ENCODE peak calls at places on chromosomes 7 and 10, in seven cellular contexts. N is GM12892, S is H1, G is HepG2, K is SK-N-SH, Z is K562, O is GM12878. A is an unnamed sample.

GRCh38 chr10:71396084-71396713 is 521 bp upstream of the CDH23 start:
- DNase-seq in N (no peak), K (peak), O (no peak), S (peak), Z (peak), G (no peak), A (peak)

GRCh38 chr7:112147752-112148435 is 58.3 kb downstream of the DOCK4 start:
- DNase-seq in G (no peak), N (no peak), S (no peak), K (peak), O (no peak), Z (no peak), A (no peak)

GRCh38 chr7:82323806-82324205 is 119.8 kb downstream of the CACNA2D1 start:
- DNase-seq in S (no peak), O (no peak), N (no peak), G (no peak), K (no peak), Z (no peak), A (no peak)

GRCh38 chr10:69086131-69086530 is 1.8 kb upstream of the SRGN start:
- DNase-seq in S (no peak), G (no peak), K (no peak), Z (no peak), N (no peak), O (no peak), A (no peak)

GRCh38 chr10:29266641-29267040 is 22.2 kb upstream of the LYZL1 start:
- DNase-seq in O (no peak), N (no peak), K (peak), S (peak), G (no peak), Z (no peak), A (no peak)

GRCh38 chr10:112960151-112960681 is 10.2 kb downstream of the TCF7L2 start:
- DNase-seq in S (no peak), N (no peak), Z (no peak), G (no peak), K (no peak), O (no peak), A (no peak)

GRCh38 chr10:11303671-11304170 is 286.0 kb downstream of the CELF2 start:
- DNase-seq in K (no peak), N (no peak), S (no peak), Z (no peak), O (no peak), G (no peak), A (no peak)

GRCh38 chr7:151693140-151693539 is 173.4 kb upstream of the RHEB start:
- DNase-seq in G (no peak), O (no peak), S (no peak), K (no peak), Z (no peak), N (no peak), A (no peak)

GRCh38 chr10:123139521-123140163 is 3.9 kb downstream of the HMX3 start:
- DNase-seq in K (no peak), N (no peak), G (peak), O (no peak), Z (peak), S (peak), A (no peak)

GRCh38 chr7:134919240-134919641 is 67.1 kb upstream of the AGBL3 start:
- DNase-seq in S (no peak), K (no peak), Z (no peak), N (no peak), O (no peak), G (no peak), A (no peak)

GRCh38 chr10:1202343-1202742 is 146.2 kb downstream of the WDR37 start:
- DNase-seq in O (no peak), G (no peak), Z (no peak), K (no peak), N (no peak), S (no peak), A (no peak)

GRCh38 chr7:140197938-140198337 is 21.2 kb upstream of the KDM7A start:
- DNase-seq in G (no peak), N (no peak), K (no peak), Z (no peak), O (no peak), S (no peak), A (no peak)

GRCh38 chr10:73785721-73786511 is 510 bp downstream of the ZSWIM8 start:
- DNase-seq in S (peak), Z (peak), G (no peak), O (no peak), K (peak), N (no peak), A (no peak)

GRCh38 chr10:126913316-126913715 is 8.1 kb downstream of the DOCK1 start:
- DNase-seq in Z (no peak), K (no peak), O (no peak), G (no peak), S (no peak), N (no peak), A (no peak)

GRCh38 chr10:35336921-35337741 is 822 bp downstream of the CCNY start:
- DNase-seq in S (peak), N (no peak), K (peak), G (peak), O (no peak), Z (no peak), A (no peak)

GRCh38 chr10:58189269-58189668 is 78.4 kb downstream of the IPMK start:
- DNase-seq in N (no peak), Z (no peak), S (no peak), K (no peak), G (no peak), O (no peak), A (no peak)

GRCh38 chr7:141866974-141867373 is 25.7 kb upstream of the PRSS37 start:
- DNase-seq in Z (no peak), N (no peak), G (no peak), K (no peak), O (no peak), S (no peak), A (no peak)

GRCh38 chr7:132090444-132090843 is 485.8 kb downstream of the PLXNA4 start:
- DNase-seq in Z (peak), S (no peak), G (no peak), N (no peak), K (no peak), O (no peak), A (no peak)

GRCh38 chr10:67695555-67695954 is 440 bp downstream of the CTNNA3 start:
- DNase-seq in G (no peak), S (no peak), N (no peak), O (no peak), K (no peak), Z (no peak), A (no peak)

GRCh38 chr10:44958196-44958896 is 1.3 kb upstream of the RASSF4 start:
- DNase-seq in Z (no peak), O (no peak), G (no peak), N (no peak), K (no peak), S (peak), A (no peak)

GRCh38 chr7:32275216-32275979 is 205.2 kb upstream of the PDE1C start:
- DNase-seq in Z (no peak), G (no peak), K (no peak), S (no peak), N (no peak), O (peak), A (no peak)

GRCh38 chr7:45923290-45923689 is 2.2 kb upstream of the IGFBP3 start:
- DNase-seq in S (peak), O (no peak), N (no peak), G (peak), Z (peak), K (peak), A (no peak)

GRCh38 chr10:88113232-88113631 is 249.8 kb downstream of the PTEN start:
- DNase-seq in S (no peak), K (no peak), G (no peak), O (no peak), Z (no peak), N (no peak), A (no peak)

GRCh38 chr7:122143376-122143750 is 686 bp downstream of the AASS start:
- DNase-seq in K (peak), G (no peak), Z (no peak), S (no peak), N (no peak), O (no peak), A (no peak)

GRCh38 chr10:23116696-23117095 is 21.3 kb downstream of the MSRB2 start:
- DNase-seq in O (no peak), S (no peak), K (no peak), Z (no peak), G (no peak), N (no peak), A (no peak)

GRCh38 chr10:125699562-125700143 is 16.7 kb upstream of the TEX36 start:
- DNase-seq in N (no peak), S (no peak), K (no peak), Z (no peak), G (no peak), O (no peak), A (no peak)

GRCh38 chr7:104552102-104552501 is 223.7 kb downstream of the LHFPL3 start:
- DNase-seq in Z (peak), N (no peak), S (peak), O (no peak), K (no peak), G (peak), A (peak)

GRCh38 chr10:94361161-94361794 is 1.5 kb downstream of the NOC3L start:
- DNase-seq in G (peak), O (peak), N (no peak), S (no peak), Z (no peak), K (peak), A (no peak)
- TF ChIP-seq TAF1 in G (no peak), O (no peak), N (no peak), S (no peak), Z (no peak), K (no peak), A (no peak)

GRCh38 chr10:72503241-72503640 is 122.6 kb downstream of the MICU1 start:
- DNase-seq in G (no peak), Z (no peak), O (no peak), S (no peak), K (no peak), N (no peak), A (no peak)
- TF ChIP-seq TAF1 in G (no peak), Z (no peak), O (no peak), S (no peak), K (no peak), N (no peak), A (no peak)

GRCh38 chr10:89651916-89652573 is 7.0 kb upstream of the PANK1 start:
- DNase-seq in N (no peak), G (no peak), K (no peak), O (no peak), S (no peak), Z (no peak), A (no peak)
- TF ChIP-seq TAF1 in N (no peak), G (no peak), K (no peak), O (no peak), S (no peak), Z (no peak), A (no peak)

GRCh38 chr7:123580406-123581161 is 21.0 kb upstream of the ASB15 start:
- DNase-seq in O (no peak), Z (no peak), G (peak), N (no peak), K (peak), S (no peak), A (no peak)
- TF ChIP-seq TAF1 in O (no peak), Z (no peak), G (no peak), N (no peak), K (no peak), S (no peak), A (no peak)

GRCh38 chr7:7157177-7157886 is 25.0 kb upstream of the C1GALT1 start:
- DNase-seq in G (no peak), S (no peak), K (no peak), O (peak), N (peak), Z (no peak), A (no peak)

GRCh38 chr7:7156663-7157062 is 25.7 kb upstream of the C1GALT1 start:
- DNase-seq in Z (no peak), S (no peak), N (no peak), G (peak), K (no peak), O (no peak), A (no peak)

GRCh38 chr7:7164590-7164989 is 17.8 kb upstream of the C1GALT1 start:
- DNase-seq in O (no peak), G (no peak), S (no peak), K (no peak), Z (no peak), N (no peak), A (no peak)

GRCh38 chr7:7157887-7158271 is 24.5 kb upstream of the C1GALT1 start:
- DNase-seq in S (no peak), K (no peak), N (no peak), Z (no peak), O (no peak), G (no peak), A (no peak)

GRCh38 chr7:7159063-7159645 is 23.2 kb upstream of the C1GALT1 start:
- DNase-seq in S (no peak), O (no peak), G (no peak), K (no peak), Z (no peak), N (no peak), A (no peak)
- TF ChIP-seq TAF1 in S (no peak), O (no peak), G (no peak), K (no peak), Z (no peak), N (no peak), A (no peak)

DNA sequence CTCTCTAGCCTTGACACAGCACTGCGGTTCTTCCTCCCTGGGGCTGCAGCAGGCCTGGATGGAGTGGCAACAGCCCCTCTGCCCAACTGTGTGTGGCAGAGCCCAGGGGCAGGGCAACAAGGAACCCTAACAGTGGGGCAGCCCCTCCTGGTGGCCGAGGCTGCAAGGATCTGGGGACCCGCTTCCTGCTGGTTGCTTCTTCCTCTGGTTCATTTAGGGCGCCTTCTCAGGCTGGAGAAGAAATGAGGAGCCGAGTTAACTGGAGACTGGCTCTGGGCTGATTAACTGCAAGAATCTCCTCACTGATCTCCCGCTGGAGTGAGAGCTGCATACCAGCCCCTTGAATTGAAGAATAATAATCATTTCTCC is 80.1 kb upstream of the EMX2 start:
- DNase-seq in N (no peak), K (no peak), O (no peak), G (no peak), S (peak), Z (peak), A (no peak)
- TF ChIP-seq TAF1 in N (no peak), K (no peak), O (no peak), G (no peak), S (no peak), Z (no peak), A (no peak)